ENCODE peak calls at places on chromosomes 12 and 14, in seven cellular contexts. V is tibial nerve, X is aorta, O is upper lobe of right lung, P is tibial artery, U is small intestine, F is MM.1S. N is an unnamed sample.

GRCh38 chr14:99910337-99911268 is 117.4 kb downstream of the EML1 start:
- DNase-seq in V (no peak), X (no peak), O (no peak), P (no peak), U (no peak), F (no peak), N (no peak)

GRCh38 chr12:87816186-87816585 is 213.0 kb downstream of the C12orf50 start:
- DNase-seq in V (no peak), X (no peak), O (no peak), P (no peak), U (no peak), F (no peak), N (no peak)

GRCh38 chr12:26319511-26319910 is 124.1 kb downstream of the SSPN start:
- DNase-seq in V (peak), X (peak), O (peak), P (peak), U (no peak), F (no peak), N (no peak)

GRCh38 chr12:116055895-116056607 is 221.4 kb downstream of the MED13L start:
- DNase-seq in V (no peak), X (no peak), O (no peak), P (no peak), U (no peak), F (no peak), N (peak)

GRCh38 chr12:66195242-66195641 is 6.2 kb downstream of the IRAK3 start:
- DNase-seq in V (no peak), X (no peak), O (no peak), P (no peak), U (no peak), F (no peak), N (no peak)

GRCh38 chr12:120231316-120232011 is 30.6 kb upstream of the RPLP0 start:
- DNase-seq in V (no peak), X (peak), O (no peak), P (no peak), U (peak), F (no peak), N (peak)

GRCh38 chr12:113240395-113240794 is 19.1 kb downstream of the TPCN1 start:
- DNase-seq in V (no peak), X (no peak), O (no peak), P (no peak), U (no peak), F (no peak), N (no peak)

GRCh38 chr12:131862084-131862441 is 32.4 kb upstream of the ULK1 start:
- DNase-seq in V (no peak), X (peak), O (no peak), P (no peak), U (no peak), F (no peak), N (no peak)

GRCh38 chr14:91899777-91900176 is 32.4 kb upstream of the TC2N start:
- DNase-seq in V (no peak), X (no peak), O (no peak), P (no peak), U (no peak), F (no peak), N (no peak)

GRCh38 chr14:75238728-75239455 is 39.7 kb upstream of the FOS start:
- DNase-seq in V (no peak), X (no peak), O (no peak), P (no peak), U (no peak), F (no peak), N (no peak)

GRCh38 chr12:111488271-111488670 is 82.5 kb downstream of the SH2B3 start:
- DNase-seq in V (no peak), X (no peak), O (no peak), P (peak), U (no peak), F (no peak), N (no peak)

DNA sequence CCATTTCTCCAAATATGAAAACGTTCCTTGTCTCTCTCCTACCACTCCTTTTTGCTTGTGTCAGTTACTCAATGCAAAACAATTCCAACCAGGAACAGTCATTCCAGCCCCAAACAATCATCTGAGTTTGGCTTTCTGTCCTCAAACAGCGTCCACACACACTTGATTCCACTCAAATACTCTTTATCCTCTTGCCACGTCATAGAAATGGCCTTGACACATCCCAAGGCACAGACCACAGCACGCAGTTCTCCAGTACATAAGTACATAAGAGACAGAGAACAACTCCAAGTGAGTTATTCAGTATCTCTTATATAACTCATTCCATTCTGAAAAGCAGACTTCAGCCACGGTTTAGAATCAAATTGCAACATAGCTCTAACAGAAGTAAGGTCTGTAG is 299.2 kb downstream of the RPS29 start:
- DNase-seq in V (no peak), X (no peak), O (no peak), P (no peak), U (no peak), F (no peak), N (no peak)
- H3K4me3 ChIP-seq in V (no peak), X (no peak), O (no peak), P (no peak), U (no peak), F (no peak), N (no peak)

GRCh38 chr14:88129306-88130056 is 124.5 kb downstream of the GPR65 start:
- DNase-seq in V (no peak), X (no peak), O (no peak), P (peak), U (peak), F (no peak), N (no peak)
- H3K4me3 ChIP-seq in V (no peak), X (no peak), O (no peak), P (no peak), U (no peak), F (no peak), N (no peak)

DNA sequence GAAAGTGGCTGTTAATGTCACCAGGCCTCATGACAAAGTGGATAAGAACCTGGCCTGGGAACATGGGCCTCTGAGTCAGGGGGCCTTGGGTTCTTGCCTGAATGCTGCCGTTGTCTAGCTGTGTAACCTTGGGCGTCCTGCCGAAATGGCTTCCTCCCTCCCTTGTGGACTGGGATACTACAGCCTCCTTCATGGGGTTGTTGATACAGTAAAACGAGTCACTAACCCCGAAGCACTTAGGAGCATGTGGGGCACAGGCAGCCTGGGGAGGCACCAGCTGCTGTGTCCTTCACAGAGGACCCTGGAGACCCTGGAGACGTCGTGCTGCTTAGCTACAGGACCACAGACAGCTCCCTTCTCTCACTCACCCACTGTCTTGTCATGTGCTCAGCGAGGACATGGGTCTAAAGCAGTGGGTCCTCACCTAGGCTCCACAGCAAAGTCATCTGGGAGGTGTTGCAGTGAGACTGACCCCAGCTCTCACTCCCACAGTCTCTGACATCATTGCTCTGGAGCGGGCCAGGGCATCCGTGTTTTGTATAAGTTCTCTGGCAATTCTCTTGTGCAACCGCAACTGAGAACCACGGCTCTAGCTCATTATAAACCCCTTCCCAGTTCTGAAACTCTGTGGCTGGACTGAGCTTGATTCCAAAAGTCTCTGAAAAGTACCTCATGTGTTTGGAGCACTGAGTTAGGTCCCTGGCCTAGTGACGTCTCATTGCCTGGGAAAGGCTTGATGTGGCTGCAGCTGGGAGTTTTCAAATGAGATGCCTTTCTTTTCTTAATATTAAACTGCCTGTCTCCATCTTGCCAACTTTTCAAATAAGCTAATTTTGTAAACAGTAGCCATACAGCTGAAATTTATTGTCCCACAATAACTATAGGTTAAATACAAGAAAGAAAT is 42.1 kb downstream of the SERPINA3 start:
- DNase-seq in V (no peak), X (no peak), O (no peak), P (no peak), U (no peak), F (no peak), N (no peak)
- H3K4me3 ChIP-seq in V (no peak), X (no peak), O (no peak), P (no peak), U (no peak), F (no peak), N (no peak)

DNA sequence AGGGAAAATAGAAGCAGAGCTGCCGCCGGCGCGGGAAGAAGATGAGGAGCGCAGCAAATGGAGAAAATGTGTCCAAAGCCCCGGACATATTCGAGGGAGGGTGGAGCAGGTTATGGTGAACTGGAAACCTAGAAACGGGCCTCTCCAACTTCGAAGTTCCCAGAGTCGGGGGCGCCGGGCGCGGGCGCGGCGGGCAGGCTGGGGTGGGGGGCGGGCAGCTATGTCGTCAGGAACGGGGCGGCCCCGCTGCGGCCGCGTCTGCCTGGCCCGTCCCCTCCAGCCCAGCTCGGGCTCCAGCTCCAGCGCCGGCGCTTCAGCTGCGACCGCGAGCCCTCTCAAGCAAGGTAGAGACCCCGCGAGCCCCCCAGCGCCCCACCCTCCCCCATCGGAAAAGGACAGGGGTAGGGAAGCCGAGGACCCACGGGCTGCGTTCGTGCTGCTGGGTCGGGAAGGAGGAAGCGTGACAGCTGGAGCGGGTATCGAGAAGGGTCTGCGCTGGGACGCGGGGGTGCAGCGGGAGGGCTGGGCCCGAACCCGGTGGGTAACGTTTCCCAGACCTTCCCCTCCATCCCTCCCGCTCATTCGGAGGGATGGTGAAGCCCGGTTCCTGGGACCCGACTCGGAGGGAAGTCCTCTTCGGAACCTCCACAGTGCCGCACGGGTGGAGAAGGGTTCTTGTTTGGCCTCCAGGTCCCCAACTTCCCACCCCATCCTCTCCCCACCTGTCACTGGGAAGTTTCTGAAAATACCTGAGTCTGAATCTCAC is 1.0 kb downstream of the DGKA start:
- DNase-seq in V (peak), X (peak), O (peak), P (peak), U (peak), F (no peak), N (no peak)
- H3K4me3 ChIP-seq in V (peak), X (peak), O (peak), P (peak), U (peak), F (peak), N (peak)

GRCh38 chr14:20775043-20775442 is 6.0 kb upstream of the RNASE6 start:
- DNase-seq in V (no peak), X (no peak), O (no peak), P (no peak), U (no peak), F (no peak), N (no peak)
- H3K4me3 ChIP-seq in V (no peak), X (no peak), O (no peak), P (no peak), U (no peak), F (no peak), N (no peak)

GRCh38 chr12:49190317-49190716 is 1.4 kb upstream of the TUBA1A start:
- DNase-seq in V (no peak), X (no peak), O (no peak), P (no peak), U (no peak), F (no peak), N (no peak)
- H3K4me3 ChIP-seq in V (no peak), X (no peak), O (no peak), P (no peak), U (no peak), F (no peak), N (no peak)